ENCODE peak calls at places on chromosomes 4 and X, in ten cellular contexts. E is glutamatergic neuron, I is fibroblast of villous mesenchyme, M is T-cell, Z is A172, K is left ventricle myocardium inferior, B is stromal cell of bone marrow, W is uterus, R is amniotic stem cell, H is psoas muscle. G is an unnamed sample.
A peak's percentile ranks its signal among the peaks of the same experiment; 100 is the strongest.

GRCh38 chr4:184451726-184452125 is 22.6 kb downstream of the IRF2 start:
- DNase-seq in I (peak; percentile 75), Z (no peak), K (no peak), B (no peak), H (no peak), M (no peak), E (no peak), R (no peak), W (no peak), G (no peak)

GRCh38 chr4:107824367-107825071 is at the start of gene SGMS2:
- DNase-seq in K (peak; percentile 86), M (no peak), B (peak; percentile 85), Z (peak; percentile 82), E (peak; percentile 54), I (peak; percentile 91), H (peak; percentile 93), R (peak; percentile 92), W (peak; percentile 88), G (peak; percentile 26)

GRCh38 chrX:52574416-52575275 is 57.8 kb upstream of the XAGE1B start:
- DNase-seq in M (peak; percentile 5), W (no peak), B (peak; percentile 13), E (peak; percentile 26), K (no peak), H (no peak), Z (peak; percentile 29), R (no peak), I (peak; percentile 60), G (peak; percentile 9)

GRCh38 chrX:72685018-72685417 is 29.1 kb downstream of the PHKA1 start:
- DNase-seq in K (no peak), R (no peak), Z (no peak), B (no peak), I (no peak), W (no peak), E (no peak), H (no peak), M (no peak), G (no peak)

GRCh38 chr4:29263011-29263410 is 1457.2 kb upstream of the PCDH7 start:
- DNase-seq in I (peak; percentile 3), W (no peak), M (no peak), R (no peak), E (no peak), Z (no peak), B (no peak), H (no peak), K (no peak), G (no peak)

GRCh38 chr4:13701937-13702446 is 74.5 kb upstream of the BOD1L1 start:
- DNase-seq in B (peak; percentile 29), M (no peak), E (no peak), H (no peak), R (peak; percentile 8), K (no peak), Z (peak; percentile 71), W (no peak), I (peak; percentile 71), G (no peak)

GRCh38 chrX:149274516-149275105 is 230.5 kb downstream of the IDS start:
- DNase-seq in K (no peak), M (no peak), B (peak; percentile 31), Z (peak; percentile 27), W (no peak), E (no peak), R (no peak), I (no peak), H (peak; percentile 46), G (no peak)

GRCh38 chr4:8472166-8472688 is 31.6 kb downstream of the TRMT44 start:
- DNase-seq in B (no peak), M (no peak), K (no peak), H (no peak), R (no peak), E (no peak), W (no peak), I (peak; percentile 21), Z (no peak), G (no peak)

GRCh38 chr4:66585767-66586166 is 915.5 kb upstream of the EPHA5 start:
- DNase-seq in W (no peak), Z (no peak), H (no peak), B (no peak), R (no peak), M (no peak), I (no peak), K (no peak), E (no peak), G (no peak)

GRCh38 chrX:14235004-14235403 is 205.3 kb upstream of the GEMIN8 start:
- DNase-seq in H (no peak), Z (no peak), B (no peak), I (no peak), W (no peak), K (no peak), R (no peak), E (no peak), M (no peak), G (no peak)

GRCh38 chrX:44974462-44974861 is 101.5 kb downstream of the KDM6A start:
- DNase-seq in R (no peak), W (no peak), B (peak; percentile 2), Z (peak; percentile 30), M (no peak), I (peak; percentile 41), E (no peak), H (no peak), K (no peak), G (no peak)

GRCh38 chr4:158667651-158668198 is 4.0 kb downstream of the C4orf46 start:
- DNase-seq in I (peak; percentile 51), W (no peak), Z (peak; percentile 22), B (no peak), E (peak; percentile 65), H (no peak), K (no peak), R (no peak), M (peak; percentile 16), G (no peak)

GRCh38 chr4:55615008-55615407 is 21.1 kb downstream of the NMU start:
- DNase-seq in B (no peak), H (no peak), I (no peak), Z (no peak), K (no peak), E (no peak), W (no peak), R (no peak), M (no peak), G (no peak)

GRCh38 chr4:8819421-8820177 is 52.0 kb downstream of the HMX1 start:
- DNase-seq in Z (no peak), M (no peak), I (no peak), R (no peak), W (no peak), K (no peak), B (no peak), H (no peak), E (no peak), G (no peak)

GRCh38 chr4:80361329-80361900 is 25.9 kb downstream of the CFAP299 start:
- DNase-seq in M (no peak), B (peak; percentile 17), K (no peak), H (no peak), W (no peak), R (no peak), I (peak; percentile 21), E (no peak), Z (peak; percentile 6), G (peak; percentile 51)

GRCh38 chr4:3321295-3321889 is 28.6 kb downstream of the RGS12 start:
- DNase-seq in B (no peak), K (peak; percentile 54), Z (no peak), I (peak; percentile 33), M (no peak), H (peak; percentile 82), R (no peak), E (no peak), W (peak; percentile 13), G (no peak)

G was measured in NCI-H1048.